ENCODE peak calls at places on chromosomes 3 and 15, in five cellular contexts. N is IMR-90; I is CD4-positive, alpha-beta memory T cell; A is adrenal gland; J is HCT116. G is an unnamed sample.

GRCh38 chr15:63519041-63519440 is 14.6 kb downstream of the USP3 start:
- DNase-seq in N (no peak), J (no peak), A (no peak), I (no peak), G (no peak)

GRCh38 chr3:52046186-52046913 is 10.0 kb downstream of the DUSP7 start:
- DNase-seq in A (peak; percentile 75), J (peak; percentile 67), I (no peak), N (peak; percentile 98), G (no peak)

GRCh38 chr3:184428561-184429175 is 48.8 kb downstream of the CHRD start:
- DNase-seq in J (no peak), A (no peak), N (no peak), I (no peak), G (no peak)

GRCh38 chr15:77575203-77575934 is 57.3 kb downstream of the LINGO1 start:
- DNase-seq in I (no peak), A (no peak), N (no peak), J (no peak), G (no peak)

GRCh38 chr3:194134231-194134756 is 1.7 kb upstream of the HES1 start:
- DNase-seq in J (no peak), N (no peak), I (no peak), A (peak; percentile 77), G (no peak)

GRCh38 chr3:189908646-189909045 is 212.1 kb downstream of the P3H2 start:
- DNase-seq in N (peak; percentile 72), A (no peak), I (no peak), J (no peak), G (no peak)

GRCh38 chr3:179933079-179933478 is 103.7 kb downstream of the PEX5L start:
- DNase-seq in J (no peak), I (no peak), A (no peak), N (no peak), G (no peak)

GRCh38 chr15:53416219-53416940 is 343.1 kb downstream of the WDR72 start:
- DNase-seq in N (no peak), A (no peak), J (no peak), I (no peak), G (no peak)

GRCh38 chr3:142366434-142366833 is 81.4 kb downstream of the XRN1 start:
- DNase-seq in N (no peak), J (peak; percentile 6), A (no peak), I (no peak), G (no peak)

DNA sequence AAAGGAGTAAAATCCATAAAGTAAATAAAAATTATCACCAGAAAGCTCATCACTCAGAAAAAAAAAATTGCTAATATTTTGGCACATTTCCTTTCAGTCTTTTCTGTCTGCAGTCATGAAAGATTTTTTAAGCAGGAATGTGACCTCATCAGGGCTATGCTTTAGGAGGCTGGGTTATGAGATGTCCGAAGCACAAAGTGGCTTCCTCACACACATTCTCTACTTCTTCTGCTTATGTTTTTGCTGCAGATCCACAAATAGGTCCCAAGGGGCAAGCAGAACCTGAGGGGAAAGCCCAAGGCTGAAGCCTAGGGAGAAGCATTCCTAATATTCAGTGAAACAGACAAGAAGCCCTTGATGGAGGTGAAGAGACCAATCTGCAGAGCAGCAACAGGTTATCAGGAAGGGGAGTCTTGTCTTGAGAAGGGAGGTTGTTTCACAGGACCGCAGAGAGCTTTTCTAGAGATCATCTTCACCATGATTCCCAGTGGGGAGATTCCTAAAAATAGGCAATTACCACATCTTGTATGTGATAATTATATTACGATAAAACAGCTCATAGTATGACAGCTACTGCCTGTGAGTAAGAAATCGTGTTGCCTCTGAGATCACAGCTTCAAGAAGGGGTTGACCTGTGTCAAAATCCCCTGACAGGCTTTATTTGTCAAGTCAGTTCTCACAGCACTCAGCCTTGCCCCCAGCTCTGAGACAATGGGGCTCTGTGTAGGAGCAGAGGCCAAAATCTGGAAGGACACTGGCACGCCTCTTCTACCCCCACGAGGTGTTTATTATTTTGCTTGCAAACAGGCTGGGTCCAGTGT is 60.5 kb downstream of the IGF2BP2 start:
- DNase-seq in A (no peak), I (no peak), J (no peak), N (peak; percentile 54), G (no peak)
- H3K4me3 ChIP-seq in A (no peak overlapping the region), I (no peak overlapping the region), J (no peak overlapping the region), N (no peak overlapping the region), G (no peak overlapping the region)

DNA sequence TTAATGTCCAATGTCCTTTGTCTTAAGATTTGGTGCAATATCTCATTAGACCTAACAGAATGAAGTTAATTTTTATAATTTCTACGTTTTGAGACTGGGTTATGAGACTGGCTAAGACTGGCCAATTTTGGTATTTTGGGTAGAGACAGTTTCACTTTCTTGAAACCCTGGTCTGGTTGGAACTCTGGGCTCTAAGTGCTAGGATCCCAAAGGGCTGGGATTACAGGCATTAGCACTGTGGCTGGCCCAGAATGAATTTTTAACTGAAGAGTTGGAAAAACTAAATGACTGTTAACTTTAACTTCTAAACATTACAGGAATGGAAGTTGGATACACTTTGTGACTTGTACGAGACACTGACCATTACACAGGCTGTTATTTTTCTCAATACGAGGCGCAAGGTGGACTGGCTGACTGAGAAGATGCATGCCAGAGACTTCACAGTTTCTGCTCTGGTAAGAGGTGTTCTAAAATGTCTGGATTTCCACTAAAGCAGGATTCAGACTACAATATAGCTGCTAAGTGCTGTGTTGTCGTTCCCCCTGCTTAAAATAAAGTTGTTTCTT is 3.5 kb downstream of the EIF4A2 start:
- DNase-seq in N (no peak), I (no peak), A (no peak), J (no peak), G (no peak)
- H3K36me3 ChIP-seq in N (peaks cover 49% of the 10 kb centered on the region), I (peaks cover 66% of the 10 kb centered on the region), A (no peaks in the 10 kb centered on the region), J (peaks cover 58% of the 10 kb centered on the region), G (peaks cover 53% of the 10 kb centered on the region)

DNA sequence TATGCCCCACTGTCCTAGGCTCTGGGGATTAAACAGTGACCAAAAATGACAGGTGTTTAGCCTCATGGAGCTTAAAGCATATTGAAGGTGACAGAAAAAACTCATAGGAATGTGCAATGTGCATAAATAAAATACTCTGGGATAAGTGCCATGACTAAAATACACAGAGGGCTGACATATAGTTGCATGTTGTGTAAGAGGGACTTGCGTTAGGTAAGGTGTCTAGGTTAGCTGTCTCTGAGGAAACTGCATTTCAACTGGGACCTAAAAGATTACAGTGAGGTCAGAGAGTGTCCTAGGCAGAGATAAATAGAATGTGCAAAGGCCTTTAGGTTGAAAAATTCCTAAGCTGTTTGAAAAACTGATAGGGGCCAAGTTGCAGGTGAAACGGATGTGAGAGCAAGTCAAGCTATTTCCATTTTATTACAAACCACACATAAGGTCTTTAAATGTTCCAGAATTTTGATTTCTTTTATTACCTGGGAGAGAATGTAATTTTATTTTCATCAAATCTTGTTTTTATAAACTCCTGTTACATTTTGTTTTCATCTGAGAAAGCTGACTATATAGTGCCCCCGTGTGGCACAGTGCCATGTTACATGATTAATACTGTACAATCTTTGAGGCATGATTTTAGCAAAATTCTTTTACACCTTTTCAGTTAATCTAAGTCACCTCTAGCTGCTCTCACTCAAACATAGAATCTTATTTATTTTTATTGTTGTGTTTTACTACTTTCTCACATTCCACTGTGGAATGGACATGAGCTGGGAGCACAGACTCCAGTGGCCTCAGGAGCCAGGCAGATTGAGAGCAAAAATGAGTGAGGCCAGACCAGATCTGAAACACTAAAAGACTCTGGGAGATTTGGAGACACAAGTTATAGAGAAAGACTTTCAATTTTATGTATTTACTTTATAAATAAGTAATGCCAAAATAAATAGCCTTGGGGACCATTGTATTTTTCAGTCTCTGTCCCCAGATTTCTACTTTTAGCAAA is 259.6 kb upstream of the ZNF717 start:
- DNase-seq in I (no peak), N (peak; percentile 44), A (peak; percentile 41), J (no peak), G (no peak)
- H3K27ac ChIP-seq in I (no peak overlapping the region), N (peak overlapping the region; percentile 20), A (no peak overlapping the region), J (no peak overlapping the region), G (peak overlapping the region; percentile 94)

DNA sequence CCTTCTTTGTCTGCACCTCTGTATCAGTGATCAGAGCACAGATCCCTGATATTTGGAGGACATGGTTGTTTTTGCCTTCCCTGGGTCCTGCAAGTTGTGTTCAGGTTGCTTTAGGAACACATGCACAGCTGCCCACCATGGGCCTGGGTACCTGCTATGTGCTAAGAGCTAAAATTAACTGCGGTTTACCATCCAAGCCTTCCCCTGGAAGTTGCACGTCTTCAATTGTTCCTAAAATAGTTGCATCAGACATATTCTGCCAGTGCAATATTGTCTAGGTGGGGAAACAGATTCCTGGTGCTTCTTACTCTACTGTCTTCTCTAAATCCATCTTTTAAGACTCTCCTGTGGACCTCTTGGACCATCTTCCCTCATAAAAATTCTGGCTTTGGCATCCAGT is 80.9 kb downstream of the PDE8A start:
- DNase-seq in N (no peak), A (no peak), J (no peak), I (no peak), G (no peak)
- H3K4me3 ChIP-seq in N (no peak overlapping the region), A (no peak overlapping the region), J (no peak overlapping the region), I (no peak overlapping the region), G (no peak overlapping the region)

GRCh38 chr15:74595271-74595670 is 20.4 kb upstream of the CLK3 start:
- DNase-seq in I (no peak), N (no peak), J (no peak), A (no peak), G (no peak)

GRCh38 chr15:74589826-74590225 is 25.8 kb upstream of the CLK3 start:
- DNase-seq in I (no peak), A (no peak), J (no peak), N (no peak), G (no peak)

GRCh38 chr15:74594455-74594854 is 21.2 kb upstream of the CLK3 start:
- DNase-seq in N (no peak), A (no peak), J (no peak), I (no peak), G (no peak)

GRCh38 chr15:74592222-74592621 is 23.4 kb upstream of the CLK3 start:
- DNase-seq in N (no peak), J (no peak), I (no peak), A (no peak), G (no peak)

GRCh38 chr15:74593122-74593521 is 22.5 kb upstream of the CLK3 start:
- DNase-seq in A (no peak), I (no peak), N (no peak), J (no peak), G (no peak)
- H3K36me3 ChIP-seq in A (no peaks in the 10 kb centered on the region), I (peaks cover 47% of the 10 kb centered on the region), N (peaks cover 23% of the 10 kb centered on the region), J (peaks cover 6% of the 10 kb centered on the region), G (peaks cover 44% of the 10 kb centered on the region)

DNA sequence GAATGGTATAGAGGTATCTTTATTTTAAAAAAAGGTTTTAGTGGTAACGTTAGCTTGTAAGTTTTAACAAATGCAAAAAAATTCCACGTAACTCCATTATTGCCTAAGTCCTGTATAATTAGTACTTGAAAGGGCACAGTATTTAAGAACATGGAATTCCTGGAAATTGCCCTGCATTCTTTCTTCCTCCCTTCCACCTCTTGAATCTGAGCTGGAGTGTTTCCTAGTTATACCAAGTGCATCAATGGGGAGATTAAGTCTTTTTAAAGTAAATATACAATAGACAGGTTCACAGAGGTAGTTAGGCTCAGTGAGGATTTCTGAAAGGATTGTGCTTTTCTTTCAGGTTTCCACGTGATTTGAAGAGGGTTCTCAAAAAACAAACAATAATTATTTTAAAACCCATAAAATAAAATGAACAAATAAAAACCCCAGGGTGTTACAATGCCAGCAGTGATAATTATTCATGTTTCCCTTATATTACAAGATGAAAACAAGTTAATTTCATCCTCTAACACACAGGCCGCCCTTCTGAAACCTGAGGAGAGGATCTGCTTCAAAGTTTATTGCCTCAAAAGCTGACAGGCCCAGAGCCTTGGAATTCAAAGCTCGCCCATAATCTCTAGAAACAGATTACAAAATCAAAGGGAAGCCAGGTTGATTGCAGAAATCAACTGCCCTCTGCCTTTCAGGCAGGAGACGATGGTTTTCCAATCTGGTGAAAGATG is 128.8 kb upstream of the LMOD3 start:
- DNase-seq in I (no peak), N (no peak), A (no peak), J (no peak), G (no peak)
- H3K27ac ChIP-seq in I (no peak overlapping the region), N (no peak overlapping the region), A (no peak overlapping the region), J (no peak overlapping the region), G (no peak overlapping the region)

G was measured in iPS DF 6.9.